ENCODE peak calls at places on chromosomes 13 and 19, in nine cellular contexts. W, X, M, U, K, I, J, B and A are unnamed samples.

GRCh38 chr13:51066091-51066831 is 44.8 kb downstream of the C13orf42 start:
- DNase-seq in W (no peak), X (no peak), M (no peak), U (peak; percentile 54), K (no peak), I (no peak), J (no peak), B (no peak), A (peak; percentile 34)

GRCh38 chr19:19591133-19591825 is 27.2 kb downstream of the PBX4 start:
- DNase-seq in W (no peak), X (peak; percentile 34), M (peak; percentile 53), U (peak; percentile 91), K (no peak), I (no peak), J (no peak), B (no peak), A (peak; percentile 73)

GRCh38 chr13:84096221-84096620 is 213.9 kb upstream of the SLITRK1 start:
- DNase-seq in W (no peak), X (no peak), M (no peak), U (no peak), K (no peak), I (no peak), J (no peak), B (no peak), A (no peak)

GRCh38 chr13:114069376-114070097 is 62.9 kb downstream of the RASA3 start:
- DNase-seq in W (no peak), X (no peak), M (no peak), U (no peak), K (no peak), I (no peak), J (no peak), B (no peak), A (no peak)

GRCh38 chr19:46955114-46955812 is 64.4 kb upstream of the NPAS1 start:
- DNase-seq in W (no peak), X (no peak), M (no peak), U (peak; percentile 37), K (no peak), I (peak; percentile 44), J (no peak), B (no peak), A (no peak)

GRCh38 chr13:20825476-20825875 is 51.7 kb upstream of the EEF1AKMT1 start:
- DNase-seq in W (no peak), X (no peak), M (no peak), U (peak; percentile 4), K (no peak), I (no peak), J (no peak), B (peak; percentile 18), A (no peak)

GRCh38 chr19:4537953-4538600 is 1.8 kb downstream of the LRG1 start:
- DNase-seq in W (no peak), X (peak; percentile 33), M (no peak), U (no peak), K (no peak), I (no peak), J (no peak), B (peak; percentile 52), A (peak; percentile 87)

GRCh38 chr19:35009424-35010415 is 9.6 kb downstream of the GRAMD1A start:
- DNase-seq in W (no peak), X (no peak), M (no peak), U (no peak), K (no peak), I (no peak), J (no peak), B (no peak), A (peak; percentile 52)

GRCh38 chr13:48398450-48399095 is 14.3 kb downstream of the LPAR6 start:
- DNase-seq in W (no peak), X (no peak), M (no peak), U (peak; percentile 65), K (no peak), I (no peak), J (no peak), B (no peak), A (no peak)

GRCh38 chr19:50531171-50531612 is 17.5 kb upstream of the ASPDH start:
- DNase-seq in W (no peak), X (no peak), M (no peak), U (no peak), K (no peak), I (no peak), J (no peak), B (no peak), A (no peak)

GRCh38 chr19:17824339-17824738 is 3.0 kb upstream of the INSL3 start:
- DNase-seq in W (no peak), X (no peak), M (no peak), U (no peak), K (no peak), I (no peak), J (peak; percentile 70), B (no peak), A (peak; percentile 55)

GRCh38 chr19:29320076-29320475 is 107.1 kb upstream of the UQCRFS1 start:
- DNase-seq in W (no peak), X (no peak), M (no peak), U (no peak), K (no peak), I (no peak), J (no peak), B (peak; percentile 61), A (no peak)

GRCh38 chr13:71661921-71662320 is 205.1 kb downstream of the DACH1 start:
- DNase-seq in W (no peak), X (no peak), M (no peak), U (no peak), K (no peak), I (no peak), J (no peak), B (no peak), A (no peak)

GRCh38 chr19:19575411-19575810 is 37.3 kb downstream of the CILP2 start:
- DNase-seq in W (no peak), X (peak; percentile 86), M (no peak), U (no peak), K (no peak), I (no peak), J (no peak), B (no peak), A (peak; percentile 85)

GRCh38 chr19:54916822-54917221 is 10.9 kb downstream of the NCR1 start:
- DNase-seq in W (no peak), X (no peak), M (no peak), U (no peak), K (no peak), I (no peak), J (no peak), B (no peak), A (no peak)

GRCh38 chr13:112583592-112584277 is 4.2 kb downstream of the TUBGCP3 start:
- DNase-seq in W (no peak), X (no peak), M (no peak), U (no peak), K (no peak), I (no peak), J (no peak), B (no peak), A (no peak)

GRCh38 chr13:98105929-98106336 is 37.0 kb upstream of the FARP1 start:
- DNase-seq in W (no peak), X (no peak), M (no peak), U (no peak), K (no peak), I (no peak), J (no peak), B (no peak), A (no peak)

GRCh38 chr13:54574791-54575190 is 1546.2 kb downstream of the OLFM4 start:
- DNase-seq in W (no peak), X (no peak), M (no peak), U (no peak), K (no peak), I (no peak), J (no peak), B (no peak), A (no peak)

GRCh38 chr19:57872450-57872849 is 16.4 kb downstream of the ZNF814 start:
- DNase-seq in W (no peak), X (no peak), M (no peak), U (no peak), K (no peak), I (no peak), J (no peak), B (no peak), A (no peak)

GRCh38 chr13:51625555-51626345 is 41.5 kb downstream of the WDFY2 start:
- DNase-seq in W (no peak), X (no peak), M (peak; percentile 60), U (peak; percentile 72), K (no peak), I (no peak), J (no peak), B (no peak), A (no peak)

GRCh38 chr13:33347866-33348265 is 62.3 kb upstream of the STARD13 start:
- DNase-seq in W (no peak), X (no peak), M (no peak), U (peak; percentile 25), K (no peak), I (no peak), J (no peak), B (no peak), A (no peak)

GRCh38 chr19:2997720-2998119 is 20.4 kb downstream of the TLE6 start:
- DNase-seq in W (no peak), X (no peak), M (no peak), U (no peak), K (no peak), I (no peak), J (no peak), B (no peak), A (no peak)

GRCh38 chr19:30070198-30070969 is 128.3 kb downstream of the URI1 start:
- DNase-seq in W (no peak), X (peak; percentile 95), M (peak; percentile 4), U (no peak), K (no peak), I (no peak), J (no peak), B (no peak), A (peak; percentile 66)

GRCh38 chr13:34542321-34542720 is 399.7 kb upstream of the NBEA start:
- DNase-seq in W (no peak), X (no peak), M (no peak), U (no peak), K (no peak), I (no peak), J (no peak), B (no peak), A (no peak)

GRCh38 chr13:62643007-62643483 is 1227.4 kb upstream of the PCDH20 start:
- DNase-seq in W (peak; percentile 27), X (no peak), M (no peak), U (peak; percentile 71), K (no peak), I (no peak), J (no peak), B (no peak), A (no peak)

GRCh38 chr19:57248646-57249045 is 8.2 kb downstream of the ZNF805 start:
- DNase-seq in W (no peak), X (no peak), M (no peak), U (no peak), K (no peak), I (no peak), J (no peak), B (no peak), A (no peak)

GRCh38 chr19:40229484-40229883 is 3.0 kb upstream of the CCNP start:
- DNase-seq in W (no peak), X (no peak), M (no peak), U (peak; percentile 92), K (no peak), I (no peak), J (no peak), B (no peak), A (no peak)

GRCh38 chr13:46173656-46174055 is 8.3 kb downstream of the LCP1 start:
- DNase-seq in W (no peak), X (no peak), M (no peak), U (no peak), K (no peak), I (no peak), J (no peak), B (no peak), A (no peak)